ENCODE peak calls at places on chromosomes 13 and 19, in four cellular contexts. R is breast epithelium, I is iPS DF 6.9, F is cardiac muscle cell. C is an unnamed sample. For H3K4me1, the result is how much of the 10 kb centered on the place peaks cover.

GRCh38 chr19:41863209-41863931 is 3.3 kb downstream of the RPS19 start:
- DNase-seq in F (no peak), I (no peak), R (no peak), C (no peak)

GRCh38 chr19:18233224-18233825 is 7.1 kb upstream of the PDE4C start:
- DNase-seq in F (peak), I (no peak), R (no peak), C (peak)

GRCh38 chr19:50365434-50366306 is at the start of gene NAPSA:
- DNase-seq in F (no peak), I (no peak), R (no peak), C (no peak)

GRCh38 chr13:105979586-105979985 is 555.9 kb downstream of the EFNB2 start:
- DNase-seq in F (peak), I (no peak), R (no peak), C (peak)

GRCh38 chr19:43936219-43936618 is 1.1 kb upstream of the ZNF45 start:
- DNase-seq in I (no peak), R (no peak), F (no peak), C (no peak)

GRCh38 chr19:50759886-50760285 is 10.4 kb upstream of the GPR32 start:
- DNase-seq in F (peak), R (no peak), I (no peak), C (peak)

GRCh38 chr19:17560205-17560595 is 4.8 kb downstream of the COLGALT1 start:
- DNase-seq in F (peak), R (no peak), I (no peak), C (no peak)

GRCh38 chr13:83943530-83944279 is 61.4 kb upstream of the SLITRK1 start:
- DNase-seq in F (peak), I (no peak), R (no peak), C (peak)

GRCh38 chr13:53174550-53174949 is 145.9 kb downstream of the OLFM4 start:
- DNase-seq in F (peak), R (no peak), I (no peak), C (no peak)

GRCh38 chr19:44059229-44059628 is 7.4 kb downstream of the ZNF223 start:
- DNase-seq in F (no peak), I (no peak), R (no peak), C (no peak)

GRCh38 chr19:11881151-11881800 is 6.3 kb upstream of the ZNF69 start:
- DNase-seq in F (peak), I (peak), R (peak), C (peak)

GRCh38 chr13:22915442-22916082 is 265.2 kb upstream of the SGCG start:
- DNase-seq in I (peak), R (no peak), F (peak), C (peak)

GRCh38 chr13:113654175-113654560 is 3.8 kb downstream of the ATP4B start:
- DNase-seq in F (no peak), R (no peak), I (no peak), C (no peak)

GRCh38 chr13:28392896-28393295 is 102.0 kb downstream of the FLT1 start:
- DNase-seq in R (no peak), I (no peak), F (no peak), C (no peak)

GRCh38 chr13:94966380-94966779 is 254.0 kb upstream of the SOX21 start:
- DNase-seq in I (no peak), R (no peak), F (no peak), C (no peak)

GRCh38 chr13:94968757-94969086 is 256.4 kb upstream of the SOX21 start:
- DNase-seq in F (no peak), R (no peak), I (no peak), C (no peak)

GRCh38 chr13:94972262-94972661 is 259.9 kb upstream of the SOX21 start:
- DNase-seq in R (no peak), I (no peak), F (no peak), C (no peak)

GRCh38 chr13:94968040-94968756 is 255.9 kb upstream of the SOX21 start:
- DNase-seq in I (no peak), F (peak), R (no peak), C (peak)

GRCh38 chr13:94967183-94968039 is 255.1 kb upstream of the SOX21 start:
- DNase-seq in F (peak), I (no peak), R (no peak), C (peak)
- H3K4me1 ChIP-seq in F (under half), I (under half), R (under half), C (under half)

GRCh38 chr19:33193269-33193863 is 764 bp upstream of the LRP3 start:
- DNase-seq in F (no peak), R (no peak), I (no peak), C (no peak)
- H3K4me3 ChIP-seq in F (no peak), R (peak), I (no peak), C (peak)

GRCh38 chr13:111981006-111981405 is 85.9 kb upstream of the SOX1 start:
- DNase-seq in I (no peak), R (no peak), F (no peak), C (no peak)
- H3K27ac ChIP-seq in I (no peak), R (no peak), F (no peak), C (no peak)

GRCh38 chr19:15863272-15863671 is 34.6 kb downstream of the CYP4F2 start:
- DNase-seq in R (no peak), I (no peak), F (no peak), C (no peak)
- H3K4me1 ChIP-seq in R (under half), I (under half), F (under half), C (under half)

GRCh38 chr13:109940637-109941036 is 154.3 kb upstream of the IRS2 start:
- DNase-seq in I (no peak), F (no peak), R (no peak), C (no peak)

GRCh38 chr13:109941221-109941620 is 154.8 kb upstream of the IRS2 start:
- DNase-seq in R (no peak), I (no peak), F (no peak), C (no peak)

GRCh38 chr13:109939105-109939504 is 152.7 kb upstream of the IRS2 start:
- DNase-seq in F (no peak), I (no peak), R (no peak), C (no peak)

GRCh38 chr13:109939838-109940237 is 153.5 kb upstream of the IRS2 start:
- DNase-seq in I (no peak), R (no peak), F (no peak), C (no peak)

GRCh38 chr13:109938255-109938936 is 152.0 kb upstream of the IRS2 start:
- DNase-seq in F (peak), R (no peak), I (no peak), C (peak)
- H3K4me3 ChIP-seq in F (no peak), R (no peak), I (no peak), C (no peak)

GRCh38 chr13:104671901-104672300 is 1605.7 kb upstream of the SLC10A2 start:
- DNase-seq in I (no peak), R (no peak), F (no peak), C (no peak)
- H3K27ac ChIP-seq in I (no peak), R (no peak), F (no peak), C (no peak)

DNA sequence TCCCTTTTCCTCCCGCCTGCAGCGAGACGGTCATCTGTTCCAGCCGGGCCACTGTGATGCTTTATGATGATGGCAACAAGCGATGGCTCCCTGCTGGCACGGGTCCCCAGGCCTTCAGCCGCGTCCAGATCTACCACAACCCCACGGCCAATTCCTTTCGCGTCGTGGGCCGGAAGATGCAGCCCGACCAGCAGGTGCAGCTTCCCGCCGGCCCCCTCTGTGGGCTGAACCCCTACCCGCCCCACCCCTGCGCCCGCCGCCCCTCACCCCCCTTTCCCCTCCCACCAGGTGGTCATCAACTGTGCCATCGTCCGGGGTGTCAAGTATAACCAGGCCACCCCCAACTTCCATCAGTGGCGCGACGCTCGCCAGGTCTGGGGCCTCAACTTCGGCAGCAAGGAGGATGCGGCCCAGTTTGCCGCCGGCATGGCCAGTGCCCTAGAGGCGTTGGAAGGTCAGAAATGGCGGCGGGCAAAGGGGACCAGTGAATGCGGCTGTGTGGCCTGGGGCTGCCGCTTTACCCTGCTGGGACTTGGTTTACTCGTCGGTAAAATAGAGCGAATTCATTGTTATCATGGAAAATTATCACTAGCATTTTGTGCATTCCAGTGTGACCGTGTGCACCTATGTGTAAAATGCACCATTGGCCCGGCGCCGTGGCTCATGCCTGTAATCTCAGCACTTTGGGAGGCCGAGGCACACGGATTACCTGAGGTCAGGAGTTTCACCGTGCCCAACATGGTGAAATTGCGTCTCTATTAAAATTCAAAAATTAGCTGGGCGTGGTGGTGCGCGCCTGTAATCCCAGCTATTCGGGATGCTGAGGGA is 10.6 kb downstream of the VASP start:
- DNase-seq in F (no peak), I (no peak), R (no peak), C (no peak)
- H3K4me1 ChIP-seq in F (under half), I (under half), R (under half), C (under half)

GRCh38 chr13:29902632-29903305 is 52.4 kb upstream of the UBL3 start:
- DNase-seq in R (no peak), I (no peak), F (peak), C (no peak)

GRCh38 chr13:29903524-29903923 is 53.1 kb upstream of the UBL3 start:
- DNase-seq in F (no peak), I (no peak), R (no peak), C (no peak)

GRCh38 chr13:29906432-29907011 is 56.1 kb upstream of the UBL3 start:
- DNase-seq in I (no peak), R (no peak), F (no peak), C (no peak)

GRCh38 chr13:29905845-29906244 is 55.4 kb upstream of the UBL3 start:
- DNase-seq in I (no peak), R (peak), F (peak), C (peak)

GRCh38 chr13:29901714-29902631 is 51.6 kb upstream of the UBL3 start:
- DNase-seq in I (no peak), F (peak), R (peak), C (peak)
- H3K4me3 ChIP-seq in I (no peak), F (no peak), R (peak), C (no peak)

DNA sequence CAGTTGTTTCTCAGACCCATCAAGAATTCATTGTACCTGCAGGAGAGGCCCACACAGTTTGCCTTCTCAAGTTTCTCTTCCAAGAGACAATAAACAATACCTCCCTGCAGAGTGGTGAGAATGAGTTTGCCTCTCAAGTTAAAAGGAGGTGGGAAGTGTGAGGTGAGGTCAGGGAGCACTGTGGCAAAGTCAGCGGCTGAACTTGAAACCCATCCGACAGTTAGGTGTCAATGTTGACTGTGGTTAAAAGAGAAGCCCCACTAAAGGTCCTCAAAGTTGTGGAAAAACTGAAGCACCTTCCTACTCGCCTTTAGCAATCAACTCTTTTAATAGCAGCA is 73.0 kb upstream of the TSC22D1 start:
- DNase-seq in F (no peak), R (no peak), I (peak), C (no peak)
- H3K27ac ChIP-seq in F (no peak), R (no peak), I (no peak), C (no peak)

GRCh38 chr19:3431760-3432397 is 48.4 kb downstream of the SMIM24 start:
- DNase-seq in F (no peak), R (no peak), I (no peak), C (no peak)

GRCh38 chr19:3420909-3421619 is 54.7 kb downstream of the NFIC start:
- DNase-seq in F (no peak), R (no peak), I (no peak), C (no peak)

GRCh38 chr19:3423183-3423829 is 56.9 kb downstream of the NFIC start:
- DNase-seq in F (peak), R (no peak), I (no peak), C (no peak)

DNA sequence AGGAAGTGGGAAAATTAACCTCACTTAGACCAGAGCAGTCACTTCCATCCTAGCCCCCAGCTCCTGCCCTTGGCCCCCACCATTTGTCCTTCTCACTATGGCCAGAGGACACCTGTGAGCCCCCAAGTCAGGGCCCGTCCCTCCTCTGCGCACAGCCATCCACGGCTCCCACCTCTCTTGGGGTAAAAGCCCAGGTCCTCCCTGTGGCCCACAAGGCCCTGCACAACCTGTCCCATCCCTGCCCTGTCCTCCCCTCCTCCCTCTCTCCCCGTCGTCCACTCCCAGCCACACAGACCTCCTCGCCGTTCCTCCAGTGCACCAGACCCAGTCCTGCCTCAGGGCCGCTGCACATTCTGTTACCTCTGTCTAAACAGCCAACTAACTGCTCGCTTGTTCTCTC is 53.9 kb downstream of the SMIM24 start:
- DNase-seq in I (no peak), F (no peak), R (no peak), C (no peak)
- H3K4me1 ChIP-seq in I (under half), F (under half), R (under half), C (under half)

C was measured in A673.